ENCODE peak calls at places on chromosome 6, in four cellular contexts. W, D, V and R are unnamed samples.

GRCh38 chr6:125270380-125270779 is 31.4 kb downstream of the HDDC2 start:
- DNase-seq in W (no peak), D (no peak), V (no peak), R (no peak)

GRCh38 chr6:34518669-34519365 is 37.3 kb downstream of the SPDEF start:
- DNase-seq in V (no peak), D (no peak), W (peak), R (no peak)

GRCh38 chr6:128487746-128488145 is 32.7 kb downstream of the PTPRK start:
- DNase-seq in D (no peak), W (no peak), V (peak), R (no peak)

GRCh38 chr6:152575621-152576150 is 61.5 kb downstream of the SYNE1 start:
- DNase-seq in D (no peak), W (no peak), V (peak), R (peak)

GRCh38 chr6:130366011-130366963 is at the start of gene TMEM200A:
- DNase-seq in V (peak), W (peak), D (no peak), R (peak)

GRCh38 chr6:138795809-138796469 is at the start of gene ECT2L:
- DNase-seq in D (no peak), W (peak), V (peak), R (peak)

GRCh38 chr6:163335671-163336545 is 78.6 kb upstream of the QKI start:
- DNase-seq in W (peak), V (no peak), D (no peak), R (no peak)

GRCh38 chr6:153965996-153966395 is 73.0 kb upstream of the OPRM1 start:
- DNase-seq in W (no peak), D (no peak), V (peak), R (no peak)

GRCh38 chr6:109527989-109528388 is 45.0 kb upstream of the ZBTB24 start:
- DNase-seq in V (no peak), D (peak), W (no peak), R (no peak)

GRCh38 chr6:113968472-113968871 is 2.5 kb downstream of the HDAC2 start:
- DNase-seq in D (no peak), V (no peak), W (no peak), R (no peak)

GRCh38 chr6:11043961-11044711 is at the start of gene ELOVL2:
- DNase-seq in W (peak), V (peak), D (peak), R (peak)

GRCh38 chr6:28597924-28598323 is 72.2 kb downstream of the GPX5 start:
- DNase-seq in D (peak), V (no peak), W (no peak), R (no peak)

GRCh38 chr6:11429577-11429976 is 108.0 kb upstream of the TMEM170B start:
- DNase-seq in W (no peak), D (no peak), V (peak), R (no peak)

GRCh38 chr6:46862381-46862780 is 59.4 kb downstream of the ADGRF5 start:
- DNase-seq in W (no peak), D (no peak), V (no peak), R (no peak)

GRCh38 chr6:39440039-39440426 is 117.5 kb upstream of the KCNK16 start:
- DNase-seq in V (no peak), D (no peak), W (no peak), R (no peak)

GRCh38 chr6:133632206-133632605 is 256.7 kb upstream of the TCF21 start:
- DNase-seq in V (peak), D (peak), W (no peak), R (peak)

GRCh38 chr6:16296061-16296670 is 57.8 kb downstream of the GMPR start:
- DNase-seq in W (no peak), D (no peak), V (no peak), R (no peak)

GRCh38 chr6:9554806-9555205 is 860.1 kb downstream of the TFAP2A start:
- DNase-seq in V (no peak), W (no peak), D (no peak), R (peak)

GRCh38 chr6:143158113-143158581 is 97.5 kb downstream of the AIG1 start:
- DNase-seq in D (no peak), W (no peak), V (no peak), R (peak)

GRCh38 chr6:11203306-11204009 is 29.0 kb downstream of the NEDD9 start:
- DNase-seq in W (no peak), V (no peak), D (no peak), R (no peak)

GRCh38 chr6:132929141-132929540 is 114.8 kb downstream of the RPS12 start:
- DNase-seq in V (peak), W (no peak), D (no peak), R (no peak)

GRCh38 chr6:118485601-118486550 is 62.2 kb upstream of the PLN start:
- DNase-seq in W (no peak), V (no peak), D (no peak), R (peak)

GRCh38 chr6:166355552-166355951 is 13.2 kb upstream of the SFT2D1 start:
- DNase-seq in D (no peak), V (no peak), W (no peak), R (no peak)

GRCh38 chr6:15945593-15946159 is 183.2 kb upstream of the MYLIP start:
- DNase-seq in V (peak), D (peak), W (no peak), R (peak)

GRCh38 chr6:169326067-169326799 is 72.6 kb upstream of the THBS2 start:
- DNase-seq in W (no peak), V (peak), D (peak), R (peak)

GRCh38 chr6:169324086-169324485 is 70.4 kb upstream of the THBS2 start:
- DNase-seq in W (no peak), V (no peak), D (no peak), R (no peak)

GRCh38 chr6:169321546-169321945 is 67.9 kb upstream of the THBS2 start:
- DNase-seq in D (no peak), V (no peak), W (no peak), R (no peak)

GRCh38 chr6:169323221-169323620 is 69.6 kb upstream of the THBS2 start:
- DNase-seq in D (no peak), V (no peak), W (no peak), R (no peak)

GRCh38 chr6:169324661-169325459 is 71.2 kb upstream of the THBS2 start:
- DNase-seq in D (no peak), V (no peak), W (no peak), R (peak)
- TF ChIP-seq CTCF in D (no peak), V (no peak), W (no peak), R (no peak)

GRCh38 chr6:160790028-160790792 is 88.2 kb downstream of the PLG start:
- DNase-seq in D (no peak), V (no peak), W (no peak), R (no peak)
- H3K4me3 ChIP-seq in D (no peak), V (no peak), W (no peak), R (no peak)

DNA sequence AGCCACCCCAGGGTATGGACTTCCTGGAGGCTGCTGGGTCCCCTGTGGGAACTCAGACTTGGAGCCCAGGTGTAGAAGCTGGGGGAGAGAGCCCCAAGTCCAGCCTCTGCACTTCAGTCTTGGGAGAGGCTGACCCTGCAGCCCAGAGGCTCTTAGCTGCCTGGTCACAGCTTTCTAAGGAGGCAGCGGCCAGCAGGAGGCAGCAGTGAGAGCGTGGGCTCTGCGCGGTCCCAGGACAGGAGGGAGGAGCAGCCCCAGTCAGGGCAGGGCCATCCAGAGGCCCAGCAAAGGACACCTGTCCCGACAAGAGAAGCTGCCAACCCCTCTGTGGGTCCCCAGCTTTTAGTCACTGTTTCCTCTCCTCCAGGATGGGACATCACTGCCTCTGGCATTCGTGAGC is 9.4 kb downstream of the TREML2 start:
- DNase-seq in D (peak), W (no peak), V (no peak), R (no peak)
- TF ChIP-seq CTCF in D (peak), W (peak), V (no peak), R (peak)

GRCh38 chr6:149032599-149033405 is 284.7 kb upstream of the TAB2 start:
- DNase-seq in W (no peak), D (peak), V (peak), R (peak)
- H3K4me3 ChIP-seq in W (no peak), D (peak), V (peak), R (no peak)

GRCh38 chr6:36809933-36810844 is 29.1 kb downstream of the CPNE5 start:
- DNase-seq in W (no peak), D (no peak), V (no peak), R (no peak)
- TF ChIP-seq CTCF in W (no peak), D (no peak), V (no peak), R (no peak)